ENCODE peak calls at places on chromosomes 6 and 20, in six cellular contexts. One of them, this sample, is unnamed. For H3K4me1, the result is how much of the 10 kb centered on the place peaks cover.

GRCh38 chr20:48812600-48813445 is 15.0 kb downstream of the PREX1 start:
- DNase-seq in CD8-positive, alpha-beta T cell: no peak
- DNase-seq in right lobe of liver: no peak
- DNase-seq in lung: no peak
- DNase-seq in A549: no peak
- DNase-seq in small intestine: no peak
- DNase-seq in this sample: no peak

GRCh38 chr20:44644384-44645131 is 6.9 kb downstream of the ADA start:
- DNase-seq in lung: no peak
- DNase-seq in A549: no peak
- DNase-seq in CD8-positive, alpha-beta T cell: peak
- DNase-seq in small intestine: peak
- DNase-seq in right lobe of liver: no peak
- DNase-seq in this sample: no peak

GRCh38 chr6:31586596-31586995 is 519 bp downstream of the LST1 start:
- DNase-seq in CD8-positive, alpha-beta T cell: peak
- DNase-seq in right lobe of liver: peak
- DNase-seq in small intestine: no peak
- DNase-seq in lung: no peak
- DNase-seq in A549: no peak
- DNase-seq in this sample: peak

GRCh38 chr20:62728781-62729300 is 20.2 kb downstream of the NTSR1 start:
- DNase-seq in right lobe of liver: peak
- DNase-seq in A549: no peak
- DNase-seq in small intestine: no peak
- DNase-seq in CD8-positive, alpha-beta T cell: no peak
- DNase-seq in lung: no peak
- DNase-seq in this sample: no peak

GRCh38 chr6:137013031-137013430 is 31.7 kb downstream of the IL20RA start:
- DNase-seq in right lobe of liver: no peak
- DNase-seq in CD8-positive, alpha-beta T cell: no peak
- DNase-seq in A549: no peak
- DNase-seq in lung: no peak
- DNase-seq in small intestine: no peak
- DNase-seq in this sample: no peak

GRCh38 chr6:168415993-168416530 is 24.9 kb upstream of the SMOC2 start:
- DNase-seq in lung: no peak
- DNase-seq in right lobe of liver: no peak
- DNase-seq in small intestine: no peak
- DNase-seq in A549: no peak
- DNase-seq in CD8-positive, alpha-beta T cell: no peak
- DNase-seq in this sample: no peak

GRCh38 chr6:79671605-79672266 is 40.6 kb downstream of the SH3BGRL2 start:
- DNase-seq in right lobe of liver: no peak
- DNase-seq in lung: peak
- DNase-seq in small intestine: peak
- DNase-seq in CD8-positive, alpha-beta T cell: peak
- DNase-seq in A549: no peak
- DNase-seq in this sample: peak

GRCh38 chr6:71513036-71513435 is 224.4 kb downstream of the OGFRL1 start:
- DNase-seq in A549: no peak
- DNase-seq in small intestine: no peak
- DNase-seq in right lobe of liver: no peak
- DNase-seq in CD8-positive, alpha-beta T cell: no peak
- DNase-seq in lung: no peak
- DNase-seq in this sample: no peak

GRCh38 chr6:34934516-34934915 is 45.5 kb downstream of the ANKS1A start:
- DNase-seq in CD8-positive, alpha-beta T cell: no peak
- DNase-seq in right lobe of liver: peak
- DNase-seq in small intestine: no peak
- DNase-seq in lung: peak
- DNase-seq in A549: no peak
- DNase-seq in this sample: peak

GRCh38 chr20:52800734-52801627 is 171.2 kb upstream of the TSHZ2 start:
- DNase-seq in small intestine: no peak
- DNase-seq in A549: no peak
- DNase-seq in lung: no peak
- DNase-seq in right lobe of liver: no peak
- DNase-seq in CD8-positive, alpha-beta T cell: no peak
- DNase-seq in this sample: no peak

GRCh38 chr6:3422457-3422816 is 34.4 kb downstream of the SLC22A23 start:
- DNase-seq in A549: no peak
- DNase-seq in right lobe of liver: no peak
- DNase-seq in small intestine: no peak
- DNase-seq in CD8-positive, alpha-beta T cell: no peak
- DNase-seq in lung: no peak
- DNase-seq in this sample: no peak

GRCh38 chr20:31664696-31665354 is 27.1 kb downstream of the COX4I2 start:
- DNase-seq in small intestine: no peak
- DNase-seq in A549: no peak
- DNase-seq in lung: no peak
- DNase-seq in CD8-positive, alpha-beta T cell: no peak
- DNase-seq in right lobe of liver: peak
- DNase-seq in this sample: no peak

GRCh38 chr20:8116067-8116811 is 15.8 kb upstream of the PLCB1 start:
- DNase-seq in right lobe of liver: no peak
- DNase-seq in lung: no peak
- DNase-seq in small intestine: no peak
- DNase-seq in CD8-positive, alpha-beta T cell: no peak
- DNase-seq in A549: no peak
- DNase-seq in this sample: no peak

GRCh38 chr6:95577317-95578105 is at the start of gene MANEA:
- DNase-seq in A549: peak
- DNase-seq in lung: peak
- DNase-seq in small intestine: peak
- DNase-seq in right lobe of liver: peak
- DNase-seq in CD8-positive, alpha-beta T cell: peak
- DNase-seq in this sample: peak

GRCh38 chr6:11393713-11394627 is 143.6 kb upstream of the TMEM170B start:
- DNase-seq in small intestine: no peak
- DNase-seq in CD8-positive, alpha-beta T cell: no peak
- DNase-seq in right lobe of liver: no peak
- DNase-seq in A549: no peak
- DNase-seq in lung: no peak
- DNase-seq in this sample: no peak

GRCh38 chr6:71248306-71248705 is 40.3 kb upstream of the OGFRL1 start:
- DNase-seq in CD8-positive, alpha-beta T cell: no peak
- DNase-seq in small intestine: no peak
- DNase-seq in A549: peak
- DNase-seq in lung: no peak
- DNase-seq in right lobe of liver: no peak
- DNase-seq in this sample: no peak

GRCh38 chr6:122049341-122049740 is 350.1 kb upstream of the HSF2 start:
- DNase-seq in A549: no peak
- DNase-seq in right lobe of liver: no peak
- DNase-seq in lung: no peak
- DNase-seq in small intestine: no peak
- DNase-seq in CD8-positive, alpha-beta T cell: no peak
- DNase-seq in this sample: no peak

GRCh38 chr6:132114201-132114860 is 163.2 kb upstream of the CCN2 start:
- DNase-seq in right lobe of liver: no peak
- DNase-seq in A549: no peak
- DNase-seq in lung: no peak
- DNase-seq in small intestine: no peak
- DNase-seq in CD8-positive, alpha-beta T cell: no peak
- DNase-seq in this sample: no peak

GRCh38 chr6:130720076-130720475 is 107.1 kb upstream of the SMLR1 start:
- DNase-seq in CD8-positive, alpha-beta T cell: no peak
- DNase-seq in A549: no peak
- DNase-seq in lung: no peak
- DNase-seq in right lobe of liver: no peak
- DNase-seq in small intestine: no peak
- DNase-seq in this sample: no peak

GRCh38 chr20:21719592-21720214 is 14.2 kb downstream of the PAX1 start:
- DNase-seq in A549: peak
- DNase-seq in lung: peak
- DNase-seq in right lobe of liver: no peak
- DNase-seq in CD8-positive, alpha-beta T cell: no peak
- DNase-seq in small intestine: peak
- DNase-seq in this sample: peak

GRCh38 chr20:35281506-35282101 is 3.0 kb downstream of the EIF6 start:
- DNase-seq in lung: no peak
- DNase-seq in small intestine: no peak
- DNase-seq in right lobe of liver: no peak
- DNase-seq in CD8-positive, alpha-beta T cell: no peak
- DNase-seq in A549: no peak
- DNase-seq in this sample: no peak

GRCh38 chr6:44432227-44432626 is 44.7 kb downstream of the CDC5L start:
- DNase-seq in small intestine: peak
- DNase-seq in lung: no peak
- DNase-seq in right lobe of liver: no peak
- DNase-seq in CD8-positive, alpha-beta T cell: no peak
- DNase-seq in A549: no peak
- DNase-seq in this sample: no peak

GRCh38 chr6:72817208-72817607 is 195.3 kb downstream of the KCNQ5 start:
- DNase-seq in CD8-positive, alpha-beta T cell: no peak
- DNase-seq in small intestine: no peak
- DNase-seq in lung: no peak
- DNase-seq in A549: no peak
- DNase-seq in right lobe of liver: no peak
- DNase-seq in this sample: no peak

GRCh38 chr6:20708367-20709124 is 174.3 kb downstream of the CDKAL1 start:
- DNase-seq in right lobe of liver: no peak
- DNase-seq in A549: no peak
- DNase-seq in small intestine: no peak
- DNase-seq in CD8-positive, alpha-beta T cell: peak
- DNase-seq in lung: no peak
- DNase-seq in this sample: no peak

GRCh38 chr6:111592726-111593515 is 12.8 kb downstream of the TRAF3IP2 start:
- DNase-seq in small intestine: no peak
- DNase-seq in lung: no peak
- DNase-seq in A549: no peak
- DNase-seq in right lobe of liver: no peak
- DNase-seq in CD8-positive, alpha-beta T cell: no peak
- DNase-seq in this sample: no peak

GRCh38 chr6:111590209-111590955 is 15.3 kb downstream of the TRAF3IP2 start:
- DNase-seq in lung: no peak
- DNase-seq in small intestine: no peak
- DNase-seq in right lobe of liver: no peak
- DNase-seq in A549: no peak
- DNase-seq in CD8-positive, alpha-beta T cell: no peak
- DNase-seq in this sample: no peak

GRCh38 chr6:111591370-111591900 is 14.2 kb downstream of the TRAF3IP2 start:
- DNase-seq in small intestine: peak
- DNase-seq in right lobe of liver: peak
- DNase-seq in lung: peak
- DNase-seq in A549: peak
- DNase-seq in CD8-positive, alpha-beta T cell: no peak
- DNase-seq in this sample: peak

GRCh38 chr6:111591901-111592461 is 13.7 kb downstream of the TRAF3IP2 start:
- DNase-seq in A549: no peak
- DNase-seq in small intestine: no peak
- DNase-seq in CD8-positive, alpha-beta T cell: no peak
- DNase-seq in right lobe of liver: no peak
- DNase-seq in lung: no peak
- DNase-seq in this sample: no peak

DNA sequence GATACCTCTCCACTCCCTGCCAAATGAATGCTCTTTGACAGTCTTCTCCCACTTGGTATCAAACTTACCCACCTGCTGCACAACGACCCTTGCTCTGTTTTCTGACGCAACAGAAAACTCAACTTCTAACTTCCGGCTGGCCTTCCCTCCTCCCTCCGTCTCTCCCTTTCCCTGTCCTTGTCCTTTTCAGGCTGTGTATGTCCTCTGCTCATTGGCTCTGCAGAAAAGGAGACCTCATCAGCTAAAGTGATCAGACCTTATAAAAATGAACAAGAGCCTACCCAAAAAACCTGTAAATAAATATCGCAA is 12.2 kb downstream of the TRAF3IP2 start:
- DNase-seq in right lobe of liver: no peak
- DNase-seq in lung: no peak
- DNase-seq in A549: no peak
- DNase-seq in small intestine: peak
- DNase-seq in CD8-positive, alpha-beta T cell: no peak
- DNase-seq in this sample: no peak
- H3K4me1 ChIP-seq in right lobe of liver: under half
- H3K4me1 ChIP-seq in lung: under half
- H3K4me1 ChIP-seq in A549: half or more
- H3K4me1 ChIP-seq in small intestine: under half
- H3K4me1 ChIP-seq in CD8-positive, alpha-beta T cell: under half
- H3K4me1 ChIP-seq in this sample: under half

GRCh38 chr6:150697515-150697914 is 97.8 kb downstream of the PLEKHG1 start:
- DNase-seq in A549: no peak
- DNase-seq in right lobe of liver: peak
- DNase-seq in lung: no peak
- DNase-seq in small intestine: no peak
- DNase-seq in CD8-positive, alpha-beta T cell: no peak
- DNase-seq in this sample: no peak
- H3K4me1 ChIP-seq in A549: under half
- H3K4me1 ChIP-seq in right lobe of liver: under half
- H3K4me1 ChIP-seq in lung: under half
- H3K4me1 ChIP-seq in small intestine: under half
- H3K4me1 ChIP-seq in CD8-positive, alpha-beta T cell: under half
- H3K4me1 ChIP-seq in this sample: under half

GRCh38 chr6:53059648-53060589 is 5.3 kb upstream of the FBXO9 start:
- DNase-seq in CD8-positive, alpha-beta T cell: no peak
- DNase-seq in right lobe of liver: no peak
- DNase-seq in lung: no peak
- DNase-seq in A549: no peak
- DNase-seq in small intestine: peak
- DNase-seq in this sample: no peak

GRCh38 chr6:53062369-53062639 is 2.9 kb upstream of the FBXO9 start:
- DNase-seq in CD8-positive, alpha-beta T cell: no peak
- DNase-seq in A549: no peak
- DNase-seq in right lobe of liver: no peak
- DNase-seq in lung: no peak
- DNase-seq in small intestine: no peak
- DNase-seq in this sample: no peak

GRCh38 chr6:53055873-53056272 is 9.3 kb upstream of the FBXO9 start:
- DNase-seq in CD8-positive, alpha-beta T cell: no peak
- DNase-seq in right lobe of liver: no peak
- DNase-seq in lung: no peak
- DNase-seq in A549: no peak
- DNase-seq in small intestine: peak
- DNase-seq in this sample: no peak

GRCh38 chr6:53056273-53056672 is 8.9 kb upstream of the FBXO9 start:
- DNase-seq in lung: no peak
- DNase-seq in CD8-positive, alpha-beta T cell: no peak
- DNase-seq in right lobe of liver: no peak
- DNase-seq in small intestine: no peak
- DNase-seq in A549: no peak
- DNase-seq in this sample: no peak

GRCh38 chr6:53058388-53058890 is 6.8 kb upstream of the FBXO9 start:
- DNase-seq in CD8-positive, alpha-beta T cell: no peak
- DNase-seq in small intestine: no peak
- DNase-seq in lung: no peak
- DNase-seq in right lobe of liver: no peak
- DNase-seq in A549: no peak
- DNase-seq in this sample: no peak
- H3K4me1 ChIP-seq in CD8-positive, alpha-beta T cell: under half
- H3K4me1 ChIP-seq in small intestine: under half
- H3K4me1 ChIP-seq in lung: under half
- H3K4me1 ChIP-seq in right lobe of liver: under half
- H3K4me1 ChIP-seq in A549: under half
- H3K4me1 ChIP-seq in this sample: half or more

DNA sequence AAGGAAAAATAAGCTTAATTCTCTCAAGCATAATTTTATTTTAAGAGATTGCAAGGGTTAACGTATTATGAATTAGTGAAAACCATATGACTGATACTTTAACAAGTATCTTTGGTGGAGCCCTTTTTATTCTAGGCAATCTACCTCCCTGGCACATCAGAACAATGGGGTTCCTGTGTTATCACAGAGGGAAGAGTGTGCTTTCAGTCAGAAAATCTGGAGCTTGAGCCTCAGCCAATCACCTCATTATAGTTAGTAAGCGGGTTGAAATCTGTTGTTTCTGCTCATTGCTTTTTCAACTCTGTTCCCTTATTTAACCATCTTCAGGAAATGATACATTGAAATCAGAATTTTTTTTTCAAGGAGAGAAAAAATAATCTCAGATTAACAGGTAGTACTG is 391 bp downstream of the ADGRF1 start:
- DNase-seq in lung: no peak
- DNase-seq in small intestine: no peak
- DNase-seq in right lobe of liver: no peak
- DNase-seq in A549: no peak
- DNase-seq in CD8-positive, alpha-beta T cell: no peak
- DNase-seq in this sample: no peak
- H3K4me1 ChIP-seq in lung: under half
- H3K4me1 ChIP-seq in small intestine: under half
- H3K4me1 ChIP-seq in right lobe of liver: under half
- H3K4me1 ChIP-seq in A549: under half
- H3K4me1 ChIP-seq in CD8-positive, alpha-beta T cell: under half
- H3K4me1 ChIP-seq in this sample: under half